ENCODE peak calls at places on chromosomes 3 and 15, in five cellular contexts. L is IMR-90, O is neuronal stem cell, K is mesenchymal stem cell, N is H1. H is an unnamed sample.
A peak's percentile ranks its signal among the peaks of the same experiment; 100 is the strongest.

GRCh38 chr3:29286841-29287240 is 6.0 kb downstream of the RBMS3 start:
- DNase-seq in L (peak; percentile 82), O (no peak), K (no peak), N (no peak), H (no peak)

GRCh38 chr3:98733778-98734281 is 29.3 kb upstream of the ST3GAL6 start:
- DNase-seq in L (no peak), O (peak; percentile 8), K (peak; percentile 47), N (no peak), H (no peak)

GRCh38 chr3:177680442-177680821 is 483.1 kb upstream of the TBL1XR1 start:
- DNase-seq in L (peak; percentile 55), O (no peak), K (peak; percentile 45), N (no peak), H (peak; percentile 29)

GRCh38 chr15:40379853-40380252 is 2.7 kb upstream of the KNSTRN start:
- DNase-seq in L (peak; percentile 99), O (no peak), K (peak; percentile 93), N (no peak), H (peak; percentile 72)

GRCh38 chr15:73683624-73684536 is at the start of gene CD276:
- DNase-seq in L (peak; percentile 64), O (peak; percentile 80), K (peak; percentile 91), N (no peak), H (peak; percentile 78)

GRCh38 chr15:30990036-30990435 is 1.4 kb downstream of the MTMR10 start:
- DNase-seq in L (no peak), O (no peak), K (peak; percentile 17), N (no peak), H (peak; percentile 50)

GRCh38 chr15:49035825-49036224 is 10.4 kb downstream of the SECISBP2L start:
- DNase-seq in L (no peak), O (no peak), K (no peak), N (no peak), H (no peak)

GRCh38 chr15:65421360-65422215 is 1.2 kb downstream of the IGDCC4 start:
- DNase-seq in L (peak; percentile 73), O (peak; percentile 97), K (peak; percentile 87), N (no peak), H (no peak)

GRCh38 chr3:82883072-82883471 is 1121.6 kb upstream of the GBE1 start:
- DNase-seq in L (no peak), O (no peak), K (no peak), N (no peak), H (no peak)

GRCh38 chr3:30465454-30465853 is 140.9 kb upstream of the TGFBR2 start:
- DNase-seq in L (no peak), O (no peak), K (no peak), N (no peak), H (no peak)

GRCh38 chr3:53077476-53078220 is 31.8 kb upstream of the SFMBT1 start:
- DNase-seq in L (no peak), O (no peak), K (no peak), N (no peak), H (no peak)

GRCh38 chr3:113545594-113545993 is 13.2 kb downstream of the SIDT1 start:
- DNase-seq in L (no peak), O (no peak), K (no peak), N (no peak), H (no peak)

GRCh38 chr3:139202959-139203349 is 140.9 kb upstream of the MRPS22 start:
- DNase-seq in L (no peak), O (no peak), K (no peak), N (no peak), H (no peak)

GRCh38 chr3:9976736-9977709 is 9.6 kb downstream of the EMC3 start:
- DNase-seq in L (peak; percentile 98), O (no peak), K (peak; percentile 98), N (no peak), H (peak; percentile 85)

GRCh38 chr3:37491776-37492175 is 317.4 kb upstream of the LRRFIP2 start:
- DNase-seq in L (no peak), O (no peak), K (no peak), N (no peak), H (peak; percentile 64)

GRCh38 chr3:107824822-107825371 is 265.9 kb downstream of the CD47 start:
- DNase-seq in L (no peak), O (no peak), K (no peak), N (no peak), H (no peak)

GRCh38 chr3:132659370-132660055 is at the start of gene ACAD11:
- DNase-seq in L (peak; percentile 68), O (peak; percentile 56), K (peak; percentile 90), N (no peak), H (peak; percentile 50)

GRCh38 chr15:82646250-82647044 is 716 bp downstream of the CPEB1 start:
- DNase-seq in L (no peak), O (no peak), K (no peak), N (no peak), H (no peak)

GRCh38 chr3:65796676-65797075 is 242.0 kb downstream of the MAGI1 start:
- DNase-seq in L (no peak), O (no peak), K (no peak), N (no peak), H (peak; percentile 10)

GRCh38 chr3:31544634-31545033 is 11.9 kb downstream of the STT3B start:
- DNase-seq in L (no peak), O (no peak), K (peak; percentile 45), N (no peak), H (peak; percentile 82)

GRCh38 chr3:124217542-124217941 is 225.6 kb upstream of the ROPN1 start:
- DNase-seq in L (peak; percentile 79), O (peak; percentile 78), K (peak; percentile 79), N (no peak), H (peak; percentile 41)

GRCh38 chr3:127849368-127849767 is 27.1 kb upstream of the MGLL start:
- DNase-seq in L (no peak), O (no peak), K (no peak), N (no peak), H (no peak)

GRCh38 chr3:128276577-128277183 is 123.4 kb downstream of the EEFSEC start:
- DNase-seq in L (no peak), O (no peak), K (no peak), N (no peak), H (no peak)

GRCh38 chr3:27494784-27495183 is 10.6 kb upstream of the SLC4A7 start:
- DNase-seq in L (no peak), O (no peak), K (no peak), N (no peak), H (no peak)

GRCh38 chr15:64334530-64334929 is 21.4 kb downstream of the CSNK1G1 start:
- DNase-seq in L (no peak), O (no peak), K (no peak), N (peak; percentile 7), H (peak; percentile 32)

GRCh38 chr3:106343841-106344240 is 475.0 kb upstream of the CBLB start:
- DNase-seq in L (no peak), O (no peak), K (no peak), N (no peak), H (peak; percentile 93)

GRCh38 chr3:142947799-142948575 is 15.5 kb downstream of the PAQR9 start:
- DNase-seq in L (peak; percentile 6), O (no peak), K (no peak), N (no peak), H (peak; percentile 27)

GRCh38 chr15:96344706-96345559 is 14.4 kb downstream of the NR2F2 start:
- DNase-seq in L (no peak), O (no peak), K (peak; percentile 50), N (no peak), H (no peak)

GRCh38 chr15:71103102-71103676 is 12.1 kb upstream of the THSD4 start:
- DNase-seq in L (peak; percentile 68), O (no peak), K (peak; percentile 39), N (no peak), H (no peak)

DNA sequence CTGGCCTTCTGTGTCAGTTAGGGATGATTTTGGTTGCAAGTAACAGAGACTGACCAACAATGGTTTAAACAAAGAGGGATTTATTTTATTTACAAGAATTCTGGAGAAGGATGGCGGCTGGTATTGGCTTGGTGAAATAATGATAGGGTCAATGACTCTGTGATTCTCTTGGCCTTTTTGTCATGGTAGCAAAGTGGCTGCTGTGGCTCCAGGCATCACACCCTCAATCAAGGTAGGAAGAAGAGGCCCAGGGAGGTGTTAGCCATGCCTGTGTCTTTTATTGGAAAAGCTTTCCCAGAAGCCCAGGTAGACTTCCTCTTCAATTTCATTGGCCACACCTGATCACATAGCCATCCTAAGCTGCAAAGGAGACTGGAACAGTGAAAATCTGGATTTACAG is 13.1 kb downstream of the FAM107A start:
- DNase-seq in L (no peak), O (no peak), K (no peak), N (no peak), H (no peak)
- H4K91ac ChIP-seq in L (peak overlapping the region; percentile 68), O (no peak overlapping the region), K (no peak overlapping the region), N (no peak overlapping the region), H (no peak overlapping the region)

DNA sequence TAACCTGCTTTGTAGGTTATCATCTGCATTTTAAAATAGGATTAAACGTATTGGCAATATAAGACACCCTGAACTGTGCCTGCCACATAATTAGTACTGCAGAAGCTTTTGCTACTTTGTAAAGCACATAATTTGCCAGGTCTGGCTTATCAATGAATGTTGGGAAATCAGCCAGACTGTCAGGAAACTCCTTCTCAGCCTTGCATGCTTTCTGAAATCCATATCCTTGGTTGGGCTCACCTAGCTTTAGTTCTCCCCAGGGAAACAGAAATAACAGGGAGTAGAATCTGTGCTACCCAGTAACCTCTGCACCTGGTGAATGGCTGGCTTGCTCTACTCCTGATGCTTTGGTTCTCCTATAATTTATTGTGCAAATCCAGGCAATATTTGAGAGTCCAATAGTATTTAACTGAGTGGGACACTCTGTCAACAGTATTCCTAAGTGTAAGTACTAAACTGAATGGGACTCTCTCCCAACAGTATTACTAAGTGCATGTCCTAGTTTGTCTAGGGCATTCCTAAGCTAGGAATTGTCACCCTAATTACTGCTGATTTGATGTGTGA is 354.5 kb downstream of the WDR72 start:
- DNase-seq in L (no peak), O (no peak), K (no peak), N (no peak), H (no peak)
- H3K4me3 ChIP-seq in L (no peak overlapping the region), O (no peak overlapping the region), K (no peak overlapping the region), N (no peak overlapping the region), H (no peak overlapping the region)

GRCh38 chr15:68204776-68205557 is at the start of gene CALML4:
- DNase-seq in L (no peak), O (no peak), K (no peak), N (no peak), H (no peak)
- H3K14ac ChIP-seq in L (no peak within 1 kb of the TSS), O (no peak within 1 kb of the TSS), K (no peak within 1 kb of the TSS), N (no peak within 1 kb of the TSS), H (no peak within 1 kb of the TSS)

GRCh38 chr3:79255292-79255691 is 512.5 kb downstream of the ROBO1 start:
- DNase-seq in L (no peak), O (no peak), K (no peak), N (no peak), H (no peak)

GRCh38 chr3:79255696-79256095 is 512.1 kb downstream of the ROBO1 start:
- DNase-seq in L (no peak), O (no peak), K (no peak), N (no peak), H (no peak)

GRCh38 chr3:79250746-79251145 is 517.1 kb downstream of the ROBO1 start:
- DNase-seq in L (no peak), O (no peak), K (no peak), N (no peak), H (no peak)

GRCh38 chr3:79249701-79250100 is 518.1 kb downstream of the ROBO1 start:
- DNase-seq in L (peak; percentile 34), O (no peak), K (no peak), N (no peak), H (no peak)

DNA sequence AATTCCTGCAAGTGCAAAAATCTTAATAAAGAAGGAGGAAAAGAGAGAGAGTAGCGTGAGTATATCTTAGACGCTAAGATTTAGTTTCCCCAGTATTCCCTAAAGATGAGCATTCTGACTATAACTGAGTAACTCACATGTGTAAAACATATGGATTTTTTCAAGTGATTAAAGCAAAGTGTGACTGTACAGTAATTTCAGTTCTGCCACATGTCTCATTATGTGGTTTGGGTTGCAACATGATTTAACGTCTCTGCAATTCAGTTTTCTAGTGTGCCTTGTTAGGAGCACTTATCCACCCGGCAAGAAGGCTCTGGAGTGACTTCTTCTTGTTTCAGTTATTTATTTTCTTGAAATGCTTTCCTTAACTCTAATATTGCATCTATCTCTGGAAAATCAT is 514.1 kb downstream of the ROBO1 start:
- DNase-seq in L (no peak), O (no peak), K (no peak), N (no peak), H (no peak)
- H4K91ac ChIP-seq in L (no peak overlapping the region), O (no peak overlapping the region), K (no peak overlapping the region), N (no peak overlapping the region), H (no peak overlapping the region)